ENCODE peak calls at places on chromosomes 2 and 18, in seven cellular contexts. P is GM23338, F is HCT116, W is neural progenitor cell, N is MM.1S, B is GM23248, C is hepatocyte. L is an unnamed sample.

GRCh38 chr2:198917926-198918325 is 539.8 kb downstream of the SATB2 start:
- DNase-seq in N (no peak), W (no peak), P (no peak), B (no peak), C (no peak), F (no peak), L (no peak)

GRCh38 chr2:183037660-183038340 is 457 bp downstream of the NCKAP1 start:
- DNase-seq in F (no peak), C (peak), B (peak), N (peak), W (peak), P (peak), L (peak)

GRCh38 chr2:42868096-42868495 is 75.7 kb upstream of the HAAO start:
- DNase-seq in B (no peak), C (no peak), N (no peak), W (no peak), F (no peak), P (no peak), L (no peak)

GRCh38 chr2:127320586-127321275 is 26.8 kb upstream of the ERCC3 start:
- DNase-seq in B (no peak), F (no peak), W (no peak), C (no peak), P (no peak), N (no peak), L (no peak)

GRCh38 chr2:74357627-74358026 is 14.4 kb upstream of the SLC4A5 start:
- DNase-seq in B (peak), F (no peak), N (no peak), P (peak), W (no peak), C (no peak), L (no peak)

GRCh38 chr2:101802329-101802728 is 104.8 kb downstream of the MAP4K4 start:
- DNase-seq in N (no peak), F (no peak), C (peak), P (no peak), B (no peak), W (no peak), L (no peak)

GRCh38 chr2:234378440-234378839 is 118.4 kb downstream of the ARL4C start:
- DNase-seq in P (no peak), W (no peak), N (no peak), C (no peak), B (peak), F (no peak), L (no peak)

GRCh38 chr2:155080394-155080793 is 381.9 kb downstream of the KCNJ3 start:
- DNase-seq in B (no peak), P (no peak), W (no peak), N (no peak), F (no peak), C (no peak), L (no peak)

GRCh38 chr18:73715228-73715670 is 432.4 kb downstream of the FBXO15 start:
- DNase-seq in B (no peak), P (no peak), C (no peak), F (no peak), W (no peak), N (no peak), L (no peak)

GRCh38 chr2:112886291-112886690 is 24.7 kb upstream of the IL37 start:
- DNase-seq in P (no peak), B (no peak), F (no peak), N (no peak), W (no peak), C (no peak), L (no peak)

GRCh38 chr2:190315273-190315672 is 4.4 kb downstream of the HIBCH start:
- DNase-seq in C (no peak), N (no peak), W (no peak), F (no peak), B (no peak), P (no peak), L (no peak)

GRCh38 chr2:101540518-101540917 is 65.6 kb upstream of the RFX8 start:
- DNase-seq in C (no peak), N (no peak), W (no peak), B (peak), F (no peak), P (no peak), L (no peak)

GRCh38 chr18:67310826-67311225 is 205.7 kb downstream of the DSEL start:
- DNase-seq in C (no peak), N (no peak), B (peak), F (no peak), W (no peak), P (no peak), L (no peak)

GRCh38 chr2:181070119-181070833 is 89.9 kb downstream of the UBE2E3 start:
- DNase-seq in C (peak), P (no peak), F (peak), N (no peak), B (peak), W (no peak), L (no peak)

GRCh38 chr2:147623328-147623727 is 221.5 kb upstream of the ACVR2A start:
- DNase-seq in N (peak), F (no peak), W (no peak), B (no peak), C (no peak), P (no peak), L (no peak)

GRCh38 chr2:215537621-215538020 is 101.8 kb upstream of the FN1 start:
- DNase-seq in C (peak), B (peak), F (no peak), P (peak), W (no peak), N (no peak), L (no peak)

GRCh38 chr2:22958281-22958680 is 426.7 kb upstream of the KLHL29 start:
- DNase-seq in C (no peak), P (no peak), N (no peak), W (no peak), B (no peak), F (no peak), L (no peak)

GRCh38 chr18:21179590-21180220 is 62.3 kb upstream of the GREB1L start:
- DNase-seq in F (peak), W (peak), B (peak), P (peak), N (peak), C (peak), L (peak)

GRCh38 chr2:142989276-142990204 is 112.1 kb downstream of the KYNU start:
- DNase-seq in C (peak), B (peak), W (peak), P (peak), F (peak), N (peak), L (peak)

GRCh38 chr2:161956751-161957150 is 117.3 kb downstream of the DPP4 start:
- DNase-seq in P (no peak), F (no peak), N (no peak), B (no peak), C (no peak), W (no peak), L (no peak)
- TF ChIP-seq EZH2phosphoT487 in P (no peak), F (no peak), N (no peak), B (no peak), C (no peak), W (no peak), L (no peak)

DNA sequence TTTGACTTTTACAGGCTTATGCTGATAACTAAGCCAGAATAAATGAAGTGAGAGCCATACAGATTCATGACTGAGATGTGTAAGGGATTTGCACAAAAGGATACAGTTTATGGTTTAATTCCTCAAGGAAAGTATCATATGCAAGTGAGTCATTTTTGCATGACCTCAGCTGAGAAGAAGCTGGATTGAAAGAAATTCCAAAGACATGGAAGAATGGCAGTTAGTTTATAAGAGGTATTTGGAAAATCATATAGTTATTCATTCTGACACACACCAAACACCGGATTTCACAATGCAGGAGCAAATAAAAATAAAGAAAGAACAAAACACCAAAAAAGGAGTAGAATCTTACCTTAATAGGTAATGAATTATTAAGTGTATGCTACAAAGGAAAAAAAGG is 83.2 kb upstream of the RND3 start:
- DNase-seq in C (no peak), W (no peak), F (no peak), B (peak), N (no peak), P (no peak), L (no peak)
- H3K4me2 ChIP-seq in C (no peak), W (no peak), F (no peak), B (peak), N (no peak), P (no peak), L (no peak)

DNA sequence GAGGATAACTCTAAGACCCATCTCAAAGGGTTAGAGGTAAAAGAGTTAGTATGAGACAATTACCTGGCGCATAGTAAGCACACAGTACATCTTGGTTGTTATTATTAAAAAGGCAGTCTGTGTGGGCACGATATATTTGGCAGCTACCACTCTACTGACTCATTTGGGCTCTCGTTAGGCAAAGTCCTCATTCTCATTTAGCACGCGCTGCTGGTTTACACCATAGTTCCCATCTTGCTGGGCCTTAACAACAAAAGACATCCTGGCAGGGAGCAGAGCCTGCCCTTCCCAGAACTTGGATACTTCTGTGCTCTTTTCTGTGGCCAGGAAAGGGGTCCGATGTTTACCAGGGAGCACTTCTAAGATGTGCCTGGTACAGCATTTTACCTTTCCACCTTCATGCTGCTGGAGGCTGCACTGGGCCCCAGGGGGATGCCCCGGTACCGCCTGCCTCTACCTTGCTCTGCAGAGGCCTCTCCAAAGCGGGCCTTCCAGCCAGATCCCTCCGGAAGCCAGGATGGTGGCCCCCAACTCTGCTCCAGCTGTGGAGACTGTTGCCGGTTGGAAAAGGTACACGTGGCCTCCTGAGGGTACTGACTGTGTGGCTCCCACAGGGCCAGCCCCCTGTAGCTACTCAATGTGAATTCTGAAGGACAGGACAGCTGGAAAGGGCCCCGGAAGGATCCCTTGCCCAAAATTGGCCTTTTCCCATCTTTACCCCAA is 15.0 kb downstream of the GLI2 start:
- DNase-seq in C (no peak), P (no peak), N (no peak), F (no peak), B (peak), W (no peak), L (no peak)
- TF ChIP-seq EZH2phosphoT487 in C (no peak), P (no peak), N (no peak), F (no peak), B (no peak), W (no peak), L (no peak)

DNA sequence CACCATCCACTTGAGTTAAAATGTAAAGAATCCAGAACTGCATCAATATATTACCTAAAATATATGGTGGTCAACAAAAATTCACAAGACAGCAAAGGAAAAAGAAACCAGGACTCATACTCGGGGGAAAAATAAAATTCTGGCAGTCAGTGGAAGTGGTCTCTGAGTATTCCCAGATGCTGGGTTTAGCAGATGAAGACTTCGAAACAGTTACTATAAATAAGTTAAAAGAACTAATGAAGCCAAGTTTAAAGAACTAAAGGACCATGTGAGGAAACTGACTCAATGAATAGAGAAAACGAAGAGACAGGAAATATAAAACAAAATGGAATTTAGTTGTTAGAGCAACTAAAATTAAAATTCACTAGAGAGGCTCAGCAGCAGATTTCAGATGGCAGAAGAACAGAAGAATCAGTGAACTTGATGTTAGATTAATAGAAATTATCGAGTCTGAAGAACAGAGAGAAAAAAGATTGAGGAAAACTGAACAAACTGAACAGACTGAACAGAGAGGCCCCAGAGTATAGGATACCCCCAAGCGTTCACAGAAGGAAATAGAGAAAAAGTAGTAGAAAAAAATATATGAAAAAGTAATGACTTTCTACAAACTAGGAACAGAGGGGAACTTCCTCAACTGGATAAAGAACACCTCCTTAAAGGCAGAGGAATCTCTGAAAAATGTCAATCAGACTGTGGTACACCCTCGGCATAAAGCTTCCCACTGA is 27.9 kb downstream of the MGAT4A start:
- DNase-seq in F (no peak), P (no peak), W (no peak), B (no peak), C (peak), N (no peak), L (no peak)
- H3K4me2 ChIP-seq in F (no peak), P (no peak), W (no peak), B (no peak), C (peak), N (no peak), L (no peak)

DNA sequence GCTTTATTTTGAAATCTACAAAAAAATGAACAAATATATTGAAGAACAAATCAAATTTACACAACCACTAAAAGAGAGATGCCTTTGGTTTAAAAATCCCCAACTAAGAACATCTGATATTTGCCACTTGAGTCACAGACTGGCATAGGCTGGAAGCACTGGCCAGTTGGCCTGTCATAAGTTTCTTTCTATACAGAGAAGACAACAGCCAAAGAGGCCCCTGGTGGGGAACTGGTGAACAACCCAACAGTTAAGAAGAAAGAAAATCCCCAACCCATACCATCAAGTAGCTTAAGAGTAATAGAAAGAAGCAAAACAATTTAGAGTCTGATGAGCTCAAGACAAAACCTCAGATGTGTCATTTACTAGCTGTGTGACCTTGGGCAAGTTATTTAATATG is 45.5 kb downstream of the OSR1 start:
- DNase-seq in C (peak), N (no peak), F (peak), W (peak), B (peak), P (peak), L (peak)
- TF ChIP-seq EZH2phosphoT487 in C (no peak), N (no peak), F (no peak), W (no peak), B (no peak), P (no peak), L (no peak)

GRCh38 chr18:51069885-51070284 is 39.9 kb downstream of the SMAD4 start:
- DNase-seq in B (peak), W (no peak), F (no peak), C (no peak), N (no peak), P (no peak), L (no peak)
- H3K4me2 ChIP-seq in B (peak), W (no peak), F (no peak), C (no peak), N (no peak), P (no peak), L (no peak)

L was measured in OCI-LY7.